ENCODE peak calls at places on chromosome 22, in five cellular contexts. W is GM23338, J is GM12878, Y is K562, E is HepG2. H is an unnamed sample.

GRCh38 chr22:46360891-46361290 is 25.4 kb downstream of the TRMU start:
- DNase-seq in W (no peak), J (no peak), Y (no peak), E (no peak), H (no peak)

GRCh38 chr22:46127556-46127955 is 22.8 kb upstream of the PPARA start:
- DNase-seq in W (no peak), J (no peak), Y (no peak), E (no peak), H (no peak)

GRCh38 chr22:46202897-46203589 is 47.0 kb downstream of the CDPF1 start:
- DNase-seq in W (no peak), J (no peak), Y (no peak), E (no peak), H (no peak)

GRCh38 chr22:44719586-44720368 is 17.8 kb downstream of the PRR5 start:
- DNase-seq in W (no peak), J (no peak), Y (no peak), E (no peak), H (no peak)

GRCh38 chr22:42769574-42770447 is 49.1 kb upstream of the A4GALT start:
- DNase-seq in W (no peak), J (peak; percentile 44), Y (peak; percentile 44), E (no peak), H (no peak)

GRCh38 chr22:20194681-20195593 is 44.1 kb upstream of the CCDC188 start:
- DNase-seq in W (no peak), J (no peak), Y (no peak), E (no peak), H (no peak)

GRCh38 chr22:44211256-44211945 is 30.7 kb downstream of the PARVG start:
- DNase-seq in W (no peak), J (no peak), Y (no peak), E (no peak), H (no peak)

GRCh38 chr22:23419151-23419550 is 160.9 kb downstream of the IGLL1 start:
- DNase-seq in W (no peak), J (no peak), Y (no peak), E (no peak), H (no peak)

GRCh38 chr22:25202290-25202921 is 2.7 kb downstream of the CRYBB3 start:
- DNase-seq in W (peak; percentile 85), J (peak; percentile 8), Y (peak; percentile 57), E (peak; percentile 59), H (peak; percentile 57)

GRCh38 chr22:29307658-29308147 is 1.3 kb downstream of the GAS2L1 start:
- DNase-seq in W (no peak), J (no peak), Y (no peak), E (no peak), H (no peak)

GRCh38 chr22:38454361-38455062 is 487 bp downstream of the KCNJ4 start:
- DNase-seq in W (no peak), J (no peak), Y (no peak), E (no peak), H (no peak)

GRCh38 chr22:25100402-25100801 is 99.3 kb upstream of the CRYBB3 start:
- DNase-seq in W (no peak), J (no peak), Y (no peak), E (no peak), H (no peak)

GRCh38 chr22:22182218-22182989 is 62.2 kb upstream of the VPREB1 start:
- DNase-seq in W (no peak), J (no peak), Y (no peak), E (no peak), H (no peak)

GRCh38 chr22:37229012-37229804 is 14.9 kb downstream of the RAC2 start:
- DNase-seq in W (no peak), J (no peak), Y (no peak), E (no peak), H (peak; percentile 41)

GRCh38 chr22:37777122-37777687 is 30.5 kb upstream of the GCAT start:
- DNase-seq in W (peak; percentile 35), J (peak; percentile 74), Y (peak; percentile 28), E (peak; percentile 21), H (no peak)

GRCh38 chr22:22957090-22957489 is 69.5 kb downstream of the IGLL5 start:
- DNase-seq in W (no peak), J (no peak), Y (peak; percentile 53), E (no peak), H (no peak)

GRCh38 chr22:17264321-17265052 is 45.3 kb upstream of the ADA2 start:
- DNase-seq in W (peak; percentile 87), J (no peak), Y (no peak), E (no peak), H (no peak)

GRCh38 chr22:30675436-30675835 is 7.8 kb upstream of the DUSP18 start:
- DNase-seq in W (no peak), J (no peak), Y (no peak), E (no peak), H (no peak)

GRCh38 chr22:48403521-48403921 is 1424.2 kb downstream of the BRD1 start:
- DNase-seq in W (no peak), J (no peak), Y (no peak), E (no peak), H (no peak)

GRCh38 chr22:45968751-45969413 is 8.1 kb downstream of the WNT7B start:
- DNase-seq in W (no peak), J (no peak), Y (no peak), E (no peak), H (peak; percentile 77)

GRCh38 chr22:45235101-45235777 is 5.5 kb downstream of the KIAA0930 start:
- DNase-seq in W (no peak), J (peak; percentile 81), Y (no peak), E (no peak), H (no peak)

GRCh38 chr22:20204281-20204680 is 53.4 kb upstream of the CCDC188 start:
- DNase-seq in W (no peak), J (no peak), Y (no peak), E (no peak), H (no peak)

GRCh38 chr22:23772315-23773246 is at the start of gene MMP11:
- DNase-seq in W (peak; percentile 82), J (no peak), Y (peak; percentile 83), E (no peak), H (no peak)

GRCh38 chr22:42939941-42940653 is 74.9 kb downstream of the PACSIN2 start:
- DNase-seq in W (no peak), J (no peak), Y (no peak), E (peak; percentile 88), H (peak; percentile 92)

GRCh38 chr22:46971141-46971775 is 208.8 kb downstream of the TBC1D22A start:
- DNase-seq in W (no peak), J (no peak), Y (no peak), E (no peak), H (no peak)

GRCh38 chr22:39528080-39528661 is 4.4 kb downstream of the RPS19BP1 start:
- DNase-seq in W (no peak), J (no peak), Y (no peak), E (no peak), H (no peak)

GRCh38 chr22:21042978-21043855 is 2.5 kb upstream of the LRRC74B start:
- DNase-seq in W (no peak), J (no peak), Y (peak; percentile 66), E (no peak), H (no peak)

GRCh38 chr22:30830907-30831306 is 136.2 kb downstream of the OSBP2 start:
- DNase-seq in W (peak; percentile 46), J (no peak), Y (no peak), E (no peak), H (peak; percentile 70)

GRCh38 chr22:25027959-25028840 is 75.7 kb downstream of the KIAA1671 start:
- DNase-seq in W (peak; percentile 81), J (no peak), Y (peak; percentile 37), E (no peak), H (peak; percentile 59)

DNA sequence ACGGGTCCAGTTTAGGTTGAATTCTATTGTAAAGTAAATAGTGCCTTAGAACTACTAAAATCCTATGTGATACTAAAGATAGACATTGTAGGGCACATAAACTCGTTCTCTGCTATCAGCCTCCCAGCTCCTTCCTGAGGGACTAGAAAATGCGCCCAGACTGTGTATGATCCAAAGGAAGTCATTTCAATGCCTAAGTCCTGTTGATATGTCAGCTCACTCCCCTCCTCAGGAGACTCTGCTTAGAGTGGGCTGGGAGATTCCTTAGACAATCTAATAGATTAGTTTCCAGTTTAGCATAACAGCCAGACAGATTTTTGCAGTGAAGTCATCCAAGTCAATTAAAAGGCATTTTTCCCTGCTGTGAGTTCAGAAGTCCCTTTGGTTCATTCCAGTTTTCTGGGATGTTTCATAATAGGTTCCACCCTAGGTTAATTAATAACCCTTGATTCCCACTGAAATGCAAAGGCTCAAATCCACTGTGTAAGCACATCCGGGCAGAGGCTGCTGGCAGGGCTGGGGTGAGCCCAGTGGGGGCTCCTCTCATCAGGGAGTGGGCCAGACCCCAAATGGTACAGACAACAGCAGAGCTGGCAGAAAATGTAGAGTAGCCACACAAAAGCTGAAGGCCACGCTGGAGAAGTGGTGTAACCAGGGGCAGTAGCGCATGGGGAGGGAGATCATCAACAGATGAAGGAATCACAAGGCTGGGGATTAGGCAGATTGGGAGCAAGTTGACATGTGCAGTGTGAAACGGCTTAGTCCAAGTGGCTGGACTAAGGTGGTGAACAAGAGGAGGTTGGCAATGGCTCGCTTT is 90.7 kb downstream of the SYN3 start:
- DNase-seq in W (no peak), J (no peak), Y (no peak), E (peak; percentile 93), H (no peak)
- TF ChIP-seq JUNB in W (no peak), J (no peak), Y (no peak), E (no peak), H (no peak)

GRCh38 chr22:27135582-27135981 is 478.2 kb downstream of the MIAT start:
- DNase-seq in W (no peak), J (no peak), Y (no peak), E (peak; percentile 7), H (peak; percentile 78)
- TF ChIP-seq JUNB in W (no peak), J (no peak), Y (no peak), E (no peak), H (peak; percentile 70)

GRCh38 chr22:33835196-33835788 is 85.0 kb downstream of the LARGE1 start:
- DNase-seq in W (peak; percentile 69), J (no peak), Y (no peak), E (no peak), H (no peak)
- TF ChIP-seq JUNB in W (no peak), J (no peak), Y (no peak), E (no peak), H (no peak)

DNA sequence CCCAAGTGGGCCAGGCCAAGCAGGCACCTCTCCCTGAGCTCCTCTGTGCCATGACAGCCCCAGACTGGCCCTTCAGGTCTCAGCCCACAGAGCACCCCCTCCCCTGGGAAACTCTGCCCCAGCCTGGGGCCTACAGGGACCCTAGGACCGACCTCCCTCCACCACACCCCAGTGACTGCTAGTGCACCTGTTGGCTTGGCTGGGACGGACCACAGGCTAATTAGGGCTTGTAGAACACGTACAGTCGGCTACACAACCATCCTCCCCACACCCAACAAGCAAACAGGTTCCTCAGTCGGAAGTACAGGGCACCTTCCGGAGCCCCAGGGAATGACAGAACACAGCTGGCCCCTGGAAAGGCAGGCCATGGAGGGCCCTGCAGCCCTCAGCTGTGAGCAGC is 4.3 kb downstream of the SBF1 start:
- DNase-seq in W (no peak), J (no peak), Y (no peak), E (no peak), H (no peak)
- TF ChIP-seq JUNB in W (no peak), J (no peak), Y (no peak), E (no peak), H (no peak)